ENCODE peak calls at places on chromosomes 16 and 17, in nine cellular contexts. S is stimulated activated CD8-positive, alpha-beta memory T cell treated with anti-CD3 and anti-CD28 coated beads, Interleukin-2, amount 100 ng/mL, for 1 hour; E is adrenal gland; X is Right ventricle myocardium superior; B is posterior cingulate gyrus; A is EH; M is activated CD8-positive, alpha-beta memory T cell treated with anti-CD3 and anti-CD28 coated beads for 24 hours; H is effector CD4-positive, alpha-beta T cell; T is stromal cell of bone marrow. Z is an unnamed sample.

GRCh38 chr17:50331085-50331791 is 14.7 kb upstream of the XYLT2 start:
- DNase-seq in E (peak; percentile 90), T (peak; percentile 96), S (no peak), X (no peak), H (no peak), M (no peak), A (peak; percentile 80), B (no peak), Z (peak; percentile 81)

GRCh38 chr17:77449908-77450741 is 309.4 kb downstream of the SEC14L1 start:
- DNase-seq in A (peak; percentile 90), S (no peak), X (peak; percentile 91), H (no peak), M (peak; percentile 90), B (peak; percentile 95), E (peak; percentile 94), T (no peak), Z (peak; percentile 82)

GRCh38 chr17:1055751-1056645 is 59.1 kb downstream of the TIMM22 start:
- DNase-seq in A (peak; percentile 67), B (peak; percentile 91), S (no peak), M (peak; percentile 73), E (peak; percentile 55), T (peak; percentile 28), X (peak; percentile 72), H (peak; percentile 11), Z (peak; percentile 56)

GRCh38 chr16:57741660-57742191 is 6.2 kb downstream of the KATNB1 start:
- DNase-seq in H (no peak), B (no peak), T (no peak), S (no peak), E (no peak), M (no peak), A (no peak), X (peak; percentile 42), Z (no peak)

GRCh38 chr17:61570118-61570517 is 20.9 kb downstream of the NACA2 start:
- DNase-seq in M (no peak), S (no peak), B (no peak), X (no peak), T (no peak), A (peak; percentile 36), E (no peak), H (no peak), Z (no peak)

GRCh38 chr17:32876414-32877163 is at the start of gene MYO1D:
- DNase-seq in X (peak; percentile 56), B (peak; percentile 74), T (no peak), E (peak; percentile 55), H (peak; percentile 56), S (peak; percentile 56), A (peak; percentile 11), M (peak; percentile 84), Z (peak; percentile 63)

GRCh38 chr16:80125677-80126076 is 415.1 kb upstream of the DYNLRB2 start:
- DNase-seq in M (no peak), B (no peak), A (no peak), H (no peak), T (no peak), E (peak; percentile 32), X (peak; percentile 66), S (no peak), Z (no peak)

GRCh38 chr16:74607967-74608356 is 1.0 kb upstream of the GLG1 start:
- DNase-seq in B (no peak), A (peak; percentile 45), X (no peak), H (no peak), S (no peak), T (no peak), E (no peak), M (no peak), Z (peak; percentile 14)

GRCh38 chr16:75250809-75251279 is 580 bp downstream of the BCAR1 start:
- DNase-seq in E (no peak), H (no peak), X (peak; percentile 54), M (no peak), B (peak; percentile 86), S (no peak), T (no peak), A (no peak), Z (no peak)

GRCh38 chr16:72844225-72844920 is 203.6 kb downstream of the ZFHX3 start:
- DNase-seq in T (no peak), E (no peak), S (no peak), A (no peak), M (no peak), H (no peak), B (no peak), X (no peak), Z (no peak)

GRCh38 chr17:74569392-74570003 is 2.2 kb upstream of the CD300H start:
- DNase-seq in S (no peak), X (peak; percentile 76), H (no peak), M (no peak), B (peak; percentile 83), E (peak; percentile 77), T (peak; percentile 99), A (peak; percentile 5), Z (peak; percentile 99)

GRCh38 chr16:84841787-84842300 is 22.1 kb downstream of the CRISPLD2 start:
- DNase-seq in E (no peak), X (no peak), H (no peak), B (peak; percentile 47), T (no peak), S (no peak), A (no peak), M (no peak), Z (no peak)